ENCODE peak calls at places on chromosomes 13 and 19, in ten cellular contexts. L is heart right ventricle, E is GM12865, N is left ventricle myocardium inferior, A is endodermal cell, B is thoracic aorta, Y is colonic mucosa, Z is kidney, T is progenitor cell of endocrine pancreas, K is A549. G is an unnamed sample.

GRCh38 chr13:102355251-102355650 is 46.6 kb downstream of the FGF14 start:
- DNase-seq in L (no peak), E (no peak), N (no peak), A (no peak), B (no peak), Y (no peak), Z (no peak), T (no peak), K (no peak), G (no peak)

GRCh38 chr19:45061965-45062364 is 14.3 kb downstream of the ZNF296 start:
- DNase-seq in L (no peak), E (no peak), N (no peak), A (no peak), B (no peak), Y (no peak), Z (no peak), T (no peak), K (no peak), G (no peak)

GRCh38 chr13:75637101-75637774 is 1.1 kb downstream of the LMO7 start:
- DNase-seq in L (no peak), E (no peak), N (no peak), A (peak), B (no peak), Y (no peak), Z (no peak), T (no peak), K (no peak), G (no peak)

GRCh38 chr19:38695832-38696732 is 48.2 kb downstream of the CAPN12 start:
- DNase-seq in L (peak), E (peak), N (no peak), A (no peak), B (no peak), Y (no peak), Z (no peak), T (no peak), K (no peak), G (no peak)

GRCh38 chr13:100800283-100800875 is 125.8 kb upstream of the TMTC4 start:
- DNase-seq in L (no peak), E (no peak), N (no peak), A (no peak), B (no peak), Y (no peak), Z (no peak), T (no peak), K (no peak), G (no peak)

GRCh38 chr13:32824061-32824460 is 192.2 kb upstream of the KL start:
- DNase-seq in L (no peak), E (no peak), N (no peak), A (no peak), B (no peak), Y (no peak), Z (no peak), T (no peak), K (no peak), G (no peak)

GRCh38 chr19:33476151-33476707 is 45.4 kb downstream of the PEPD start:
- DNase-seq in L (no peak), E (no peak), N (no peak), A (peak), B (no peak), Y (no peak), Z (no peak), T (no peak), K (no peak), G (no peak)

GRCh38 chr13:41352935-41353801 is 42.1 kb downstream of the NAA16 start:
- DNase-seq in L (peak), E (peak), N (no peak), A (peak), B (no peak), Y (peak), Z (no peak), T (no peak), K (peak), G (no peak)

GRCh38 chr13:19888799-19889198 is 25.4 kb upstream of the ZMYM5 start:
- DNase-seq in L (no peak), E (no peak), N (no peak), A (no peak), B (no peak), Y (no peak), Z (no peak), T (no peak), K (no peak), G (no peak)

GRCh38 chr19:35816262-35816661 is 3.6 kb upstream of the PRODH2 start:
- DNase-seq in L (no peak), E (no peak), N (no peak), A (no peak), B (no peak), Y (no peak), Z (no peak), T (no peak), K (no peak), G (no peak)

GRCh38 chr13:101875717-101876393 is 423.4 kb downstream of the ITGBL1 start:
- DNase-seq in L (no peak), E (no peak), N (no peak), A (no peak), B (no peak), Y (no peak), Z (no peak), T (no peak), K (peak), G (no peak)

GRCh38 chr13:65613004-65613403 is 1617.1 kb downstream of the PCDH9 start:
- DNase-seq in L (no peak), E (no peak), N (no peak), A (peak), B (no peak), Y (no peak), Z (no peak), T (no peak), K (peak), G (no peak)
- TF ChIP-seq CTCF in L (no peak), E (peak), N (no peak), A (peak), B (no peak), Y (no peak), Z (no peak), T (peak), K (no peak), G (peak)

GRCh38 chr13:42812311-42812710 is 30.9 kb downstream of the FAM216B start:
- DNase-seq in L (no peak), E (no peak), N (no peak), A (no peak), B (no peak), Y (no peak), Z (no peak), T (no peak), K (no peak), G (no peak)
- TF ChIP-seq CTCF in L (peak), E (no peak), N (peak), A (no peak), B (no peak), Y (no peak), Z (no peak), T (no peak), K (no peak), G (no peak)

DNA sequence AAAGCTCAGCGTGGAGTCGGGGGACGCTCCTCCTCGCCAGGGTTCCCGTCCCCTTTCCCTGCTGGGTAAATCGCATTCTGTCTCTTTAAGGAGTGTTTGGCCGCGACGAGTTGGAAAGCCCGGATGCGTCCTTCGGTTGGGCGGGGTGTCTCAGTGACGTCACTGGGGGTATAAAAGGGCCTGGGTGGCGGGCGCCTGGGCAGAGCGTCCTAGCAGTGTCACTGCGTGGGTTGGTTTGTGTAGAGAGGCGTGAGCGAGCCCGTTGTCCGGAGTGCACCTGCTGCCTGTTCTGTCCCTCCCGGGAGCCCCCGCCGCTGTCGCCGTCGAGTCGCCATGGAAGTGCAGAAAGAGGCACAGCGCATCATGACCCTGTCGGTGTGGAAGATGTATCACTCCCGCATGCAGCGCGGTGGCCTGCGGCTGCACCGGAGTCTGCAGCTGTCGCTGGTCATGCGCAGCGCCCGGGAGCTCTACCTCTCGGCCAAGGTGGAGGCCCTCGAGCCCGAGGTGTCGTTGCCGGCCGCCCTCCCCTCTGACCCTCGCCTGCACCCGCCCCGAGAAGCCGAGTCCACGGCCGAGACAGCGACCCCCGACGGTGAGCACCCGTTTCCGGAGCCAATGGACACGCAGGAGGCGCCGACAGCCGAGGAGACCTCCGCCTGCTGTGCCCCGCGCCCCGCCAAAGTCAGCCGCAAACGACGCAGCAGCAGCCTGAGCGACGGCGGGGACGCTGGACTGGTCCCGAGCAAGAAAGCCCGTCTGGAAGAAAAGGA is 2.8 kb downstream of the IER2 start:
- DNase-seq in L (peak), E (peak), N (peak), A (peak), B (peak), Y (peak), Z (peak), T (peak), K (peak), G (peak)
- TF ChIP-seq CTCF in L (peak), E (no peak), N (peak), A (no peak), B (no peak), Y (no peak), Z (no peak), T (peak), K (no peak), G (peak)

GRCh38 chr19:18488403-18488723 is 33.5 kb downstream of the ELL start:
- DNase-seq in L (no peak), E (no peak), N (no peak), A (no peak), B (no peak), Y (no peak), Z (no peak), T (no peak), K (peak), G (no peak)
- TF ChIP-seq CTCF in L (peak), E (no peak), N (peak), A (no peak), B (peak), Y (peak), Z (no peak), T (no peak), K (no peak), G (no peak)

G was measured in type B pancreatic cell.